ENCODE peak calls at places on chromosomes 11 and 22, in four cellular contexts. E is stimulated activated CD4-positive, alpha-beta T cell treated with anti-CD3 and anti-CD28 coated beads, Interleukin-1b, Interleukin-23, amount 100 ng/mL, for 24 hours; P is NCI-H748 treated with DMSO at 0.1 percent for 48 hours; N is fibroblast of pulmonary artery. C is an unnamed sample.

GRCh38 chr11:75334402-75334891 is 17.0 kb downstream of the ARRB1 start:
- DNase-seq in P (no peak), E (no peak), N (no peak), C (no peak)

GRCh38 chr22:23789121-23789520 is 2.4 kb downstream of the SMARCB1 start:
- DNase-seq in E (no peak), P (peak), N (no peak), C (no peak)

GRCh38 chr22:38864361-38865191 is 7.4 kb downstream of the CBX6 start:
- DNase-seq in P (no peak), N (peak), E (no peak), C (no peak)

GRCh38 chr11:64801591-64802369 is 1.2 kb downstream of the MAP4K2 start:
- DNase-seq in E (no peak), N (no peak), P (no peak), C (no peak)

GRCh38 chr11:117852309-117852708 is 24.1 kb downstream of the FXYD6 start:
- DNase-seq in N (no peak), E (no peak), P (no peak), C (no peak)

GRCh38 chr22:45996241-45997076 is 19.5 kb upstream of the WNT7B start:
- DNase-seq in P (no peak), E (no peak), N (peak), C (peak)

GRCh38 chr22:21866821-21867527 is 471 bp downstream of the MAPK1 start:
- DNase-seq in E (no peak), P (no peak), N (no peak), C (peak)

GRCh38 chr22:17647996-17648395 is 9.4 kb downstream of the BCL2L13 start:
- DNase-seq in N (no peak), P (no peak), E (no peak), C (peak)

GRCh38 chr22:46043816-46044717 is 67.1 kb upstream of the WNT7B start:
- DNase-seq in P (no peak), E (no peak), N (no peak), C (peak)

GRCh38 chr22:37454857-37455686 is 27.8 kb upstream of the ELFN2 start:
- DNase-seq in E (no peak), N (peak), P (no peak), C (peak)

GRCh38 chr11:46952553-46952952 is 16.0 kb downstream of the CSTPP1 start:
- DNase-seq in E (no peak), P (no peak), N (no peak), C (no peak)

GRCh38 chr22:44909241-44909640 is 100.6 kb downstream of the PHF21B start:
- DNase-seq in N (no peak), P (no peak), E (no peak), C (no peak)

GRCh38 chr22:38935023-38935422 is 22.4 kb upstream of the APOBEC3A start:
- DNase-seq in P (peak), E (no peak), N (no peak), C (no peak)

GRCh38 chr11:8258289-8258688 is 5.4 kb downstream of the LMO1 start:
- DNase-seq in N (no peak), P (no peak), E (no peak), C (no peak)

GRCh38 chr11:112797653-112798293 is 163.4 kb upstream of the NCAM1 start:
- DNase-seq in N (peak), E (peak), P (peak), C (peak)

GRCh38 chr11:91921974-91922373 is 302.6 kb upstream of the FAT3 start:
- DNase-seq in N (no peak), P (no peak), E (no peak), C (no peak)

GRCh38 chr11:35144811-35145210 is 5.8 kb downstream of the CD44 start:
- DNase-seq in N (peak), P (no peak), E (no peak), C (peak)

GRCh38 chr11:121459413-121460041 is 6.8 kb upstream of the SORL1-AS1 start:
- DNase-seq in E (no peak), P (no peak), N (no peak), C (no peak)

GRCh38 chr11:17434108-17434507 is 42.5 kb downstream of the ABCC8 start:
- DNase-seq in P (no peak), E (no peak), N (no peak), C (no peak)

GRCh38 chr11:11677672-11678356 is 56.0 kb upstream of the GALNT18 start:
- DNase-seq in E (no peak), P (no peak), N (no peak), C (no peak)

C was measured in fibroblast of villous mesenchyme.